ENCODE peak calls at places on chromosomes 1 and 21, in seven cellular contexts. X is left ventricle myocardium inferior; Q is activated naive CD4-positive, alpha-beta T cell treated with anti-CD3 and anti-CD28 coated beads for 36 hours; O is HFFc6; K is breast epithelium; C is cardiac muscle cell; S is HTR-8/SVneo. J is an unnamed sample.

GRCh38 chr1:25698252-25698651 is 81.7 kb downstream of the MAN1C1 start:
- DNase-seq in Q (no peak), S (no peak), C (no peak), O (no peak), X (no peak), K (no peak), J (no peak)

GRCh38 chr1:57340361-57341192 is 83.3 kb downstream of the DAB1 start:
- DNase-seq in O (no peak), C (no peak), X (no peak), K (no peak), S (no peak), Q (no peak), J (peak)

GRCh38 chr1:1617925-1618324 is 2.6 kb downstream of the MIB2 start:
- DNase-seq in Q (no peak), K (no peak), X (no peak), O (no peak), C (no peak), S (no peak), J (no peak)

GRCh38 chr1:114353233-114353632 is 157.8 kb downstream of the TRIM33 start:
- DNase-seq in S (no peak), Q (peak), O (peak), C (peak), X (peak), K (peak), J (peak)

GRCh38 chr1:147545133-147545532 is 3.8 kb downstream of the BCL9 start:
- DNase-seq in K (peak), C (peak), Q (peak), X (no peak), S (peak), O (peak), J (no peak)

GRCh38 chr21:38297193-38297592 is 40.4 kb downstream of the KCNJ15 start:
- DNase-seq in O (peak), Q (no peak), S (no peak), K (peak), X (no peak), C (no peak), J (no peak)

GRCh38 chr1:9443913-9444445 is 95.3 kb upstream of the SLC25A33 start:
- DNase-seq in Q (no peak), O (no peak), S (no peak), C (peak), X (no peak), K (peak), J (no peak)

GRCh38 chr1:15177710-15178166 is 24.2 kb downstream of the TMEM51 start:
- DNase-seq in C (peak), O (no peak), X (no peak), K (no peak), Q (no peak), S (no peak), J (no peak)

GRCh38 chr1:149931212-149931805 is 3.7 kb upstream of the SF3B4 start:
- DNase-seq in Q (no peak), C (no peak), S (no peak), X (no peak), O (no peak), K (no peak), J (no peak)

GRCh38 chr1:214455971-214456867 is 95.2 kb downstream of the PTPN14 start:
- DNase-seq in Q (no peak), X (no peak), C (no peak), K (no peak), S (no peak), O (peak), J (no peak)

GRCh38 chr1:207234690-207235089 is 86.8 kb upstream of the CD55 start:
- DNase-seq in Q (no peak), X (no peak), S (no peak), C (no peak), K (no peak), O (no peak), J (no peak)

GRCh38 chr1:63662056-63662836 is 69.0 kb downstream of the PGM1 start:
- DNase-seq in X (peak), S (peak), O (peak), K (peak), Q (no peak), C (peak), J (no peak)

GRCh38 chr1:21099034-21099868 is 77.4 kb downstream of the EIF4G3 start:
- DNase-seq in Q (no peak), S (no peak), K (no peak), O (peak), C (peak), X (no peak), J (no peak)

GRCh38 chr1:202145325-202146140 is 996 bp upstream of the ARL8A start:
- DNase-seq in K (no peak), S (no peak), O (no peak), X (no peak), C (no peak), Q (peak), J (no peak)

GRCh38 chr1:231869364-231869763 is 242.8 kb downstream of the DISC1 start:
- DNase-seq in C (no peak), X (no peak), O (no peak), Q (no peak), S (no peak), K (no peak), J (no peak)

GRCh38 chr21:17119466-17120297 is 393.2 kb upstream of the CXADR start:
- DNase-seq in Q (no peak), O (no peak), S (no peak), K (no peak), X (no peak), C (no peak), J (no peak)

J was measured in SK-N-SH.